ENCODE peak calls at places on chromosomes 3 and 15, in eight cellular contexts. One of them, this sample, is unnamed.

GRCh38 chr3:53243165-53243564 is 12.7 kb downstream of the TKT start:
- DNase-seq in fibroblast of lung: peak
- DNase-seq in body of pancreas: peak
- DNase-seq in spleen: no peak
- DNase-seq in foreskin keratinocyte: peak
- DNase-seq in AG04449: peak
- DNase-seq in BE2C: peak
- DNase-seq in progenitor cell of endocrine pancreas: no peak
- DNase-seq in this sample: peak

GRCh38 chr15:55088207-55088606 is 108.5 kb downstream of the RSL24D1 start:
- DNase-seq in AG04449: no peak
- DNase-seq in progenitor cell of endocrine pancreas: no peak
- DNase-seq in spleen: no peak
- DNase-seq in foreskin keratinocyte: no peak
- DNase-seq in BE2C: no peak
- DNase-seq in body of pancreas: no peak
- DNase-seq in fibroblast of lung: no peak
- DNase-seq in this sample: no peak

GRCh38 chr15:38652183-38652794 is 87.7 kb upstream of the RASGRP1 start:
- DNase-seq in fibroblast of lung: no peak
- DNase-seq in AG04449: no peak
- DNase-seq in spleen: no peak
- DNase-seq in progenitor cell of endocrine pancreas: no peak
- DNase-seq in body of pancreas: no peak
- DNase-seq in foreskin keratinocyte: no peak
- DNase-seq in BE2C: no peak
- DNase-seq in this sample: no peak

GRCh38 chr15:29270169-29270955 is 740 bp upstream of the NSMCE3 start:
- DNase-seq in foreskin keratinocyte: peak
- DNase-seq in fibroblast of lung: peak
- DNase-seq in BE2C: no peak
- DNase-seq in progenitor cell of endocrine pancreas: no peak
- DNase-seq in spleen: no peak
- DNase-seq in body of pancreas: no peak
- DNase-seq in AG04449: peak
- DNase-seq in this sample: no peak

GRCh38 chr3:75983609-75984290 is 198.4 kb upstream of the ZNF717 start:
- DNase-seq in progenitor cell of endocrine pancreas: no peak
- DNase-seq in foreskin keratinocyte: peak
- DNase-seq in BE2C: no peak
- DNase-seq in spleen: no peak
- DNase-seq in body of pancreas: no peak
- DNase-seq in fibroblast of lung: peak
- DNase-seq in AG04449: no peak
- DNase-seq in this sample: no peak

GRCh38 chr15:27458370-27459084 is 487.5 kb downstream of the GABRG3 start:
- DNase-seq in spleen: no peak
- DNase-seq in foreskin keratinocyte: no peak
- DNase-seq in body of pancreas: no peak
- DNase-seq in progenitor cell of endocrine pancreas: no peak
- DNase-seq in AG04449: no peak
- DNase-seq in fibroblast of lung: no peak
- DNase-seq in BE2C: no peak
- DNase-seq in this sample: peak

GRCh38 chr15:74203914-74204431 is 1.4 kb upstream of the STRA6 start:
- DNase-seq in BE2C: peak
- DNase-seq in AG04449: no peak
- DNase-seq in spleen: no peak
- DNase-seq in fibroblast of lung: peak
- DNase-seq in foreskin keratinocyte: no peak
- DNase-seq in progenitor cell of endocrine pancreas: no peak
- DNase-seq in body of pancreas: no peak
- DNase-seq in this sample: no peak

GRCh38 chr15:40097968-40098476 is 10.7 kb downstream of the BMF start:
- DNase-seq in fibroblast of lung: no peak
- DNase-seq in body of pancreas: peak
- DNase-seq in BE2C: no peak
- DNase-seq in AG04449: no peak
- DNase-seq in progenitor cell of endocrine pancreas: no peak
- DNase-seq in spleen: peak
- DNase-seq in foreskin keratinocyte: no peak
- DNase-seq in this sample: no peak

GRCh38 chr15:44194397-44195150 is 497 bp downstream of the FRMD5 start:
- DNase-seq in body of pancreas: peak
- DNase-seq in foreskin keratinocyte: peak
- DNase-seq in AG04449: no peak
- DNase-seq in progenitor cell of endocrine pancreas: no peak
- DNase-seq in fibroblast of lung: peak
- DNase-seq in BE2C: peak
- DNase-seq in spleen: peak
- DNase-seq in this sample: peak

GRCh38 chr3:120244834-120245225 is 40.2 kb downstream of the GPR156 start:
- DNase-seq in body of pancreas: no peak
- DNase-seq in foreskin keratinocyte: no peak
- DNase-seq in BE2C: no peak
- DNase-seq in progenitor cell of endocrine pancreas: no peak
- DNase-seq in AG04449: no peak
- DNase-seq in fibroblast of lung: no peak
- DNase-seq in spleen: no peak
- DNase-seq in this sample: peak

GRCh38 chr15:66789029-66790025 is 87.3 kb downstream of the SMAD6 start:
- DNase-seq in fibroblast of lung: peak
- DNase-seq in AG04449: no peak
- DNase-seq in progenitor cell of endocrine pancreas: no peak
- DNase-seq in spleen: no peak
- DNase-seq in BE2C: peak
- DNase-seq in body of pancreas: peak
- DNase-seq in foreskin keratinocyte: peak
- DNase-seq in this sample: no peak

GRCh38 chr15:90869601-90870353 is 1.4 kb downstream of the FURIN start:
- DNase-seq in body of pancreas: peak
- DNase-seq in progenitor cell of endocrine pancreas: no peak
- DNase-seq in foreskin keratinocyte: peak
- DNase-seq in fibroblast of lung: peak
- DNase-seq in BE2C: no peak
- DNase-seq in spleen: peak
- DNase-seq in AG04449: no peak
- DNase-seq in this sample: no peak

GRCh38 chr15:58546635-58547627 is 115.1 kb downstream of the LIPC start:
- DNase-seq in foreskin keratinocyte: peak
- DNase-seq in AG04449: peak
- DNase-seq in spleen: no peak
- DNase-seq in BE2C: no peak
- DNase-seq in body of pancreas: peak
- DNase-seq in fibroblast of lung: peak
- DNase-seq in progenitor cell of endocrine pancreas: no peak
- DNase-seq in this sample: no peak

GRCh38 chr15:67501836-67502461 is 19.0 kb upstream of the C15orf61 start:
- DNase-seq in AG04449: no peak
- DNase-seq in progenitor cell of endocrine pancreas: no peak
- DNase-seq in spleen: no peak
- DNase-seq in BE2C: no peak
- DNase-seq in body of pancreas: no peak
- DNase-seq in foreskin keratinocyte: no peak
- DNase-seq in fibroblast of lung: peak
- DNase-seq in this sample: peak

GRCh38 chr3:193680220-193680619 is 87.2 kb downstream of the OPA1 start:
- DNase-seq in progenitor cell of endocrine pancreas: no peak
- DNase-seq in body of pancreas: no peak
- DNase-seq in AG04449: no peak
- DNase-seq in BE2C: no peak
- DNase-seq in foreskin keratinocyte: peak
- DNase-seq in spleen: no peak
- DNase-seq in fibroblast of lung: peak
- DNase-seq in this sample: no peak

GRCh38 chr15:96264351-96264798 is 66.1 kb upstream of the NR2F2 start:
- DNase-seq in spleen: no peak
- DNase-seq in progenitor cell of endocrine pancreas: no peak
- DNase-seq in AG04449: no peak
- DNase-seq in body of pancreas: peak
- DNase-seq in foreskin keratinocyte: peak
- DNase-seq in BE2C: no peak
- DNase-seq in fibroblast of lung: no peak
- DNase-seq in this sample: no peak

GRCh38 chr3:141379250-141379872 is 11.1 kb downstream of the ZBTB38 start:
- DNase-seq in spleen: no peak
- DNase-seq in fibroblast of lung: no peak
- DNase-seq in foreskin keratinocyte: no peak
- DNase-seq in AG04449: no peak
- DNase-seq in BE2C: no peak
- DNase-seq in progenitor cell of endocrine pancreas: no peak
- DNase-seq in body of pancreas: no peak
- DNase-seq in this sample: no peak

GRCh38 chr3:12046406-12046805 is 42.2 kb downstream of the SYN2 start:
- DNase-seq in AG04449: no peak
- DNase-seq in BE2C: no peak
- DNase-seq in body of pancreas: no peak
- DNase-seq in progenitor cell of endocrine pancreas: no peak
- DNase-seq in fibroblast of lung: no peak
- DNase-seq in foreskin keratinocyte: no peak
- DNase-seq in spleen: no peak
- DNase-seq in this sample: no peak

GRCh38 chr3:167872941-167873340 is 137.4 kb downstream of the SERPINI1 start:
- DNase-seq in spleen: no peak
- DNase-seq in BE2C: no peak
- DNase-seq in body of pancreas: no peak
- DNase-seq in progenitor cell of endocrine pancreas: no peak
- DNase-seq in AG04449: no peak
- DNase-seq in foreskin keratinocyte: no peak
- DNase-seq in fibroblast of lung: no peak
- DNase-seq in this sample: no peak

GRCh38 chr15:77548608-77549551 is 83.8 kb downstream of the LINGO1 start:
- DNase-seq in fibroblast of lung: no peak
- DNase-seq in spleen: no peak
- DNase-seq in AG04449: no peak
- DNase-seq in BE2C: no peak
- DNase-seq in body of pancreas: no peak
- DNase-seq in foreskin keratinocyte: no peak
- DNase-seq in progenitor cell of endocrine pancreas: no peak
- DNase-seq in this sample: no peak

GRCh38 chr3:161913786-161914389 is 417.3 kb downstream of the OTOL1 start:
- DNase-seq in AG04449: no peak
- DNase-seq in fibroblast of lung: peak
- DNase-seq in spleen: no peak
- DNase-seq in body of pancreas: no peak
- DNase-seq in progenitor cell of endocrine pancreas: no peak
- DNase-seq in BE2C: no peak
- DNase-seq in foreskin keratinocyte: peak
- DNase-seq in this sample: no peak

GRCh38 chr15:66808181-66808824 is 106.3 kb downstream of the SMAD6 start:
- DNase-seq in BE2C: no peak
- DNase-seq in AG04449: no peak
- DNase-seq in progenitor cell of endocrine pancreas: no peak
- DNase-seq in spleen: no peak
- DNase-seq in fibroblast of lung: no peak
- DNase-seq in foreskin keratinocyte: no peak
- DNase-seq in body of pancreas: no peak
- DNase-seq in this sample: no peak

DNA sequence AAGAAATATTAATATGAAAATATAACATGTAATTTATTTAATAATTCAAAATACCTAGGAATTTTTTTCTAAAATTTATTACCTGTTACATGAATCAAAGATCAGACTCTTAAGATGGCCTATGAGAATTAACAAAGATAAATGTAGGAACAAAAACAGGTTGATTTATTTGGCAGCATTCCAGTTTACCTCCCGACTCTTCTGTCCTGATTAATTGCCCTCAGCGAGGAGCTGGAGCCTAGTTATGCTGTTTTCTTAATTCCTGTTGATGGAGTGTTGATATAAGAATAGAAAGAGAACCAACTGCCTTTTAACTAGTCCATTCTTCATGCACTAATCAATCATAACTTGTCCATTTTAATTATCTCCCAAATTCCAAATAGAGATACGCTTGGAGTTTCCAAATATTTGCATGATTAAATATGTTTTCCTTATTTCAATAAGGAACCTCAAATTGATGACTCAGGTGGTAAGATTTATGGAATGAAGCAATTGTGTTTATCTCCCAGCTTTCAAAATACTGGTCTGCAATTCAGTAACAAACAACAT is 10.6 kb upstream of the CPB1 start:
- DNase-seq in body of pancreas: no peak
- DNase-seq in AG04449: no peak
- DNase-seq in BE2C: peak
- DNase-seq in foreskin keratinocyte: no peak
- DNase-seq in spleen: no peak
- DNase-seq in progenitor cell of endocrine pancreas: no peak
- DNase-seq in fibroblast of lung: no peak
- DNase-seq in this sample: no peak
- TF ChIP-seq CTCF in body of pancreas: no peak
- TF ChIP-seq CTCF in AG04449: no peak
- TF ChIP-seq CTCF in BE2C: no peak
- TF ChIP-seq CTCF in foreskin keratinocyte: no peak
- TF ChIP-seq CTCF in spleen: no peak
- TF ChIP-seq CTCF in progenitor cell of endocrine pancreas: no peak
- TF ChIP-seq CTCF in fibroblast of lung: no peak
- TF ChIP-seq CTCF in this sample: no peak

GRCh38 chr3:98035208-98035607 is at the start of gene GABRR3:
- DNase-seq in progenitor cell of endocrine pancreas: no peak
- DNase-seq in fibroblast of lung: no peak
- DNase-seq in foreskin keratinocyte: no peak
- DNase-seq in AG04449: no peak
- DNase-seq in BE2C: no peak
- DNase-seq in spleen: no peak
- DNase-seq in body of pancreas: no peak
- DNase-seq in this sample: no peak
- TF ChIP-seq CTCF in progenitor cell of endocrine pancreas: no peak
- TF ChIP-seq CTCF in fibroblast of lung: no peak
- TF ChIP-seq CTCF in foreskin keratinocyte: no peak
- TF ChIP-seq CTCF in AG04449: no peak
- TF ChIP-seq CTCF in BE2C: no peak
- TF ChIP-seq CTCF in spleen: no peak
- TF ChIP-seq CTCF in body of pancreas: no peak
- TF ChIP-seq CTCF in this sample: no peak

GRCh38 chr3:40179016-40179415 is 130.5 kb upstream of the EIF1B start:
- DNase-seq in spleen: peak
- DNase-seq in AG04449: peak
- DNase-seq in fibroblast of lung: peak
- DNase-seq in body of pancreas: peak
- DNase-seq in progenitor cell of endocrine pancreas: peak
- DNase-seq in foreskin keratinocyte: peak
- DNase-seq in BE2C: peak
- DNase-seq in this sample: peak
- TF ChIP-seq CTCF in spleen: peak
- TF ChIP-seq CTCF in AG04449: peak
- TF ChIP-seq CTCF in fibroblast of lung: peak
- TF ChIP-seq CTCF in body of pancreas: peak
- TF ChIP-seq CTCF in progenitor cell of endocrine pancreas: peak
- TF ChIP-seq CTCF in foreskin keratinocyte: peak
- TF ChIP-seq CTCF in BE2C: peak
- TF ChIP-seq CTCF in this sample: peak

DNA sequence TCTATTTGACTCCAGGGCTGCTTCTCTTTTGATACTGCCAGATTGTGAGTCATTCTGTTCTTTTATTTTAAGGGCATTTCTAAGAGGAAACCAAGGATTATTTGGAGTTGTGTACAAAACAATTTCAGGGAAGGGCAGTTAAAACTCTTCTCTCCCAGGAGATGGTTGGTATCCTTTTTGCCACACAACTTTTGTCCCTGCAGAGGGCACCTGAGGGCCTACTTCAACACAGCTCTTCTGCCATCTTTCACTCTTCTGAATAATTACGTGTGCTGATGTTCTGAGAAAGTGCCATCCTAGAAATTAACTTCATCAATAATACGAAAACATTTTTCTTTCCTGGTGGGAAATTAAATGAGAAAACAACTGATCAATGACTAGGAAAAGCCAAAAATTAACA is 75.7 kb upstream of the GADL1 start:
- DNase-seq in foreskin keratinocyte: peak
- DNase-seq in body of pancreas: no peak
- DNase-seq in fibroblast of lung: no peak
- DNase-seq in BE2C: no peak
- DNase-seq in progenitor cell of endocrine pancreas: no peak
- DNase-seq in spleen: no peak
- DNase-seq in AG04449: no peak
- DNase-seq in this sample: no peak
- TF ChIP-seq CTCF in foreskin keratinocyte: peak
- TF ChIP-seq CTCF in body of pancreas: peak
- TF ChIP-seq CTCF in fibroblast of lung: peak
- TF ChIP-seq CTCF in BE2C: no peak
- TF ChIP-seq CTCF in progenitor cell of endocrine pancreas: no peak
- TF ChIP-seq CTCF in spleen: no peak
- TF ChIP-seq CTCF in AG04449: peak
- TF ChIP-seq CTCF in this sample: no peak

This sample was measured in glutamatergic neuron.